ENCODE peak calls at places on chromosome 3, in eight cellular contexts. One of them, this sample, is unnamed.

GRCh38 chr3:11907667-11908660 is 61.3 kb upstream of the TAMM41 start:
- ATAC-seq in activated CD8-positive, alpha-beta T cell treated with anti-CD3 and anti-CD28 coated beads, Interleukin-2, amount 10 ng/mL, durations not matched to agents 7 days and 5 days: no peak
- ATAC-seq in activated T-helper 17 cell treated with anti-CD3 and anti-CD28 coated beads, Interleukin-2, amount 50 U/mL, for 72 hours: no peak
- ATAC-seq in CD4-positive, alpha-beta T cell: no peak
- ATAC-seq in right cardiac atrium: no peak
- ATAC-seq in Right ventricle myocardium superior: no peak
- ATAC-seq in heart right ventricle: no peak
- ATAC-seq in foreskin keratinocyte: no peak
- ATAC-seq in this sample: no peak

GRCh38 chr3:52091566-52092290 is 35.4 kb upstream of the DUSP7 start:
- ATAC-seq in activated CD8-positive, alpha-beta T cell treated with anti-CD3 and anti-CD28 coated beads, Interleukin-2, amount 10 ng/mL, durations not matched to agents 7 days and 5 days: no peak
- ATAC-seq in activated T-helper 17 cell treated with anti-CD3 and anti-CD28 coated beads, Interleukin-2, amount 50 U/mL, for 72 hours: no peak
- ATAC-seq in CD4-positive, alpha-beta T cell: no peak
- ATAC-seq in right cardiac atrium: peak
- ATAC-seq in Right ventricle myocardium superior: peak
- ATAC-seq in heart right ventricle: no peak
- ATAC-seq in foreskin keratinocyte: no peak
- ATAC-seq in this sample: no peak

GRCh38 chr3:61236556-61236955 is 14.7 kb downstream of the FHIT start:
- ATAC-seq in activated CD8-positive, alpha-beta T cell treated with anti-CD3 and anti-CD28 coated beads, Interleukin-2, amount 10 ng/mL, durations not matched to agents 7 days and 5 days: no peak
- ATAC-seq in activated T-helper 17 cell treated with anti-CD3 and anti-CD28 coated beads, Interleukin-2, amount 50 U/mL, for 72 hours: peak
- ATAC-seq in CD4-positive, alpha-beta T cell: no peak
- ATAC-seq in right cardiac atrium: peak
- ATAC-seq in Right ventricle myocardium superior: peak
- ATAC-seq in heart right ventricle: peak
- ATAC-seq in foreskin keratinocyte: peak
- ATAC-seq in this sample: peak

GRCh38 chr3:129235310-129235917 is 14.0 kb upstream of the COPG1 start:
- ATAC-seq in activated CD8-positive, alpha-beta T cell treated with anti-CD3 and anti-CD28 coated beads, Interleukin-2, amount 10 ng/mL, durations not matched to agents 7 days and 5 days: no peak
- ATAC-seq in activated T-helper 17 cell treated with anti-CD3 and anti-CD28 coated beads, Interleukin-2, amount 50 U/mL, for 72 hours: no peak
- ATAC-seq in CD4-positive, alpha-beta T cell: no peak
- ATAC-seq in right cardiac atrium: no peak
- ATAC-seq in Right ventricle myocardium superior: no peak
- ATAC-seq in heart right ventricle: no peak
- ATAC-seq in foreskin keratinocyte: no peak
- ATAC-seq in this sample: no peak

GRCh38 chr3:120506076-120506827 is 55.5 kb upstream of the FSTL1 start:
- ATAC-seq in activated CD8-positive, alpha-beta T cell treated with anti-CD3 and anti-CD28 coated beads, Interleukin-2, amount 10 ng/mL, durations not matched to agents 7 days and 5 days: no peak
- ATAC-seq in activated T-helper 17 cell treated with anti-CD3 and anti-CD28 coated beads, Interleukin-2, amount 50 U/mL, for 72 hours: no peak
- ATAC-seq in CD4-positive, alpha-beta T cell: no peak
- ATAC-seq in right cardiac atrium: peak
- ATAC-seq in Right ventricle myocardium superior: peak
- ATAC-seq in heart right ventricle: peak
- ATAC-seq in foreskin keratinocyte: no peak
- ATAC-seq in this sample: no peak

GRCh38 chr3:192727032-192727847 is at the start of gene FGF12:
- ATAC-seq in activated CD8-positive, alpha-beta T cell treated with anti-CD3 and anti-CD28 coated beads, Interleukin-2, amount 10 ng/mL, durations not matched to agents 7 days and 5 days: no peak
- ATAC-seq in activated T-helper 17 cell treated with anti-CD3 and anti-CD28 coated beads, Interleukin-2, amount 50 U/mL, for 72 hours: no peak
- ATAC-seq in CD4-positive, alpha-beta T cell: no peak
- ATAC-seq in right cardiac atrium: peak
- ATAC-seq in Right ventricle myocardium superior: peak
- ATAC-seq in heart right ventricle: peak
- ATAC-seq in foreskin keratinocyte: peak
- ATAC-seq in this sample: no peak

GRCh38 chr3:188244395-188244861 is 90.5 kb downstream of the LPP start:
- ATAC-seq in activated CD8-positive, alpha-beta T cell treated with anti-CD3 and anti-CD28 coated beads, Interleukin-2, amount 10 ng/mL, durations not matched to agents 7 days and 5 days: no peak
- ATAC-seq in activated T-helper 17 cell treated with anti-CD3 and anti-CD28 coated beads, Interleukin-2, amount 50 U/mL, for 72 hours: peak
- ATAC-seq in CD4-positive, alpha-beta T cell: no peak
- ATAC-seq in right cardiac atrium: no peak
- ATAC-seq in Right ventricle myocardium superior: no peak
- ATAC-seq in heart right ventricle: no peak
- ATAC-seq in foreskin keratinocyte: peak
- ATAC-seq in this sample: peak

GRCh38 chr3:102069211-102069662 is 219.9 kb downstream of the NFKBIZ start:
- ATAC-seq in activated CD8-positive, alpha-beta T cell treated with anti-CD3 and anti-CD28 coated beads, Interleukin-2, amount 10 ng/mL, durations not matched to agents 7 days and 5 days: no peak
- ATAC-seq in activated T-helper 17 cell treated with anti-CD3 and anti-CD28 coated beads, Interleukin-2, amount 50 U/mL, for 72 hours: peak
- ATAC-seq in CD4-positive, alpha-beta T cell: no peak
- ATAC-seq in right cardiac atrium: peak
- ATAC-seq in Right ventricle myocardium superior: no peak
- ATAC-seq in heart right ventricle: no peak
- ATAC-seq in foreskin keratinocyte: peak
- ATAC-seq in this sample: no peak

GRCh38 chr3:70824785-70825184 is 512.3 kb upstream of the MDFIC2 start:
- ATAC-seq in activated CD8-positive, alpha-beta T cell treated with anti-CD3 and anti-CD28 coated beads, Interleukin-2, amount 10 ng/mL, durations not matched to agents 7 days and 5 days: no peak
- ATAC-seq in activated T-helper 17 cell treated with anti-CD3 and anti-CD28 coated beads, Interleukin-2, amount 50 U/mL, for 72 hours: no peak
- ATAC-seq in CD4-positive, alpha-beta T cell: no peak
- ATAC-seq in right cardiac atrium: no peak
- ATAC-seq in Right ventricle myocardium superior: no peak
- ATAC-seq in heart right ventricle: no peak
- ATAC-seq in foreskin keratinocyte: peak
- ATAC-seq in this sample: no peak

GRCh38 chr3:32506466-32506865 is 3.8 kb upstream of the CMTM6 start:
- ATAC-seq in activated CD8-positive, alpha-beta T cell treated with anti-CD3 and anti-CD28 coated beads, Interleukin-2, amount 10 ng/mL, durations not matched to agents 7 days and 5 days: no peak
- ATAC-seq in activated T-helper 17 cell treated with anti-CD3 and anti-CD28 coated beads, Interleukin-2, amount 50 U/mL, for 72 hours: no peak
- ATAC-seq in CD4-positive, alpha-beta T cell: no peak
- ATAC-seq in right cardiac atrium: no peak
- ATAC-seq in Right ventricle myocardium superior: no peak
- ATAC-seq in heart right ventricle: no peak
- ATAC-seq in foreskin keratinocyte: no peak
- ATAC-seq in this sample: no peak

GRCh38 chr3:171494457-171495109 is 34.4 kb upstream of the TNIK start:
- ATAC-seq in activated CD8-positive, alpha-beta T cell treated with anti-CD3 and anti-CD28 coated beads, Interleukin-2, amount 10 ng/mL, durations not matched to agents 7 days and 5 days: peak
- ATAC-seq in activated T-helper 17 cell treated with anti-CD3 and anti-CD28 coated beads, Interleukin-2, amount 50 U/mL, for 72 hours: peak
- ATAC-seq in CD4-positive, alpha-beta T cell: peak
- ATAC-seq in right cardiac atrium: no peak
- ATAC-seq in Right ventricle myocardium superior: no peak
- ATAC-seq in heart right ventricle: no peak
- ATAC-seq in foreskin keratinocyte: no peak
- ATAC-seq in this sample: no peak

GRCh38 chr3:50503947-50504346 is 513 bp upstream of the CACNA2D2 start:
- ATAC-seq in activated CD8-positive, alpha-beta T cell treated with anti-CD3 and anti-CD28 coated beads, Interleukin-2, amount 10 ng/mL, durations not matched to agents 7 days and 5 days: no peak
- ATAC-seq in activated T-helper 17 cell treated with anti-CD3 and anti-CD28 coated beads, Interleukin-2, amount 50 U/mL, for 72 hours: no peak
- ATAC-seq in CD4-positive, alpha-beta T cell: no peak
- ATAC-seq in right cardiac atrium: peak
- ATAC-seq in Right ventricle myocardium superior: no peak
- ATAC-seq in heart right ventricle: no peak
- ATAC-seq in foreskin keratinocyte: no peak
- ATAC-seq in this sample: no peak

GRCh38 chr3:167684389-167684993 is 30.7 kb upstream of the WDR49 start:
- ATAC-seq in activated CD8-positive, alpha-beta T cell treated with anti-CD3 and anti-CD28 coated beads, Interleukin-2, amount 10 ng/mL, durations not matched to agents 7 days and 5 days: peak
- ATAC-seq in activated T-helper 17 cell treated with anti-CD3 and anti-CD28 coated beads, Interleukin-2, amount 50 U/mL, for 72 hours: peak
- ATAC-seq in CD4-positive, alpha-beta T cell: peak
- ATAC-seq in right cardiac atrium: no peak
- ATAC-seq in Right ventricle myocardium superior: peak
- ATAC-seq in heart right ventricle: peak
- ATAC-seq in foreskin keratinocyte: peak
- ATAC-seq in this sample: peak

GRCh38 chr3:192449036-192449435 is 278.3 kb downstream of the FGF12 start:
- ATAC-seq in activated CD8-positive, alpha-beta T cell treated with anti-CD3 and anti-CD28 coated beads, Interleukin-2, amount 10 ng/mL, durations not matched to agents 7 days and 5 days: no peak
- ATAC-seq in activated T-helper 17 cell treated with anti-CD3 and anti-CD28 coated beads, Interleukin-2, amount 50 U/mL, for 72 hours: no peak
- ATAC-seq in CD4-positive, alpha-beta T cell: no peak
- ATAC-seq in right cardiac atrium: no peak
- ATAC-seq in Right ventricle myocardium superior: no peak
- ATAC-seq in heart right ventricle: no peak
- ATAC-seq in foreskin keratinocyte: no peak
- ATAC-seq in this sample: no peak

GRCh38 chr3:23242106-23242505 is 39.0 kb downstream of the UBE2E2 start:
- ATAC-seq in activated CD8-positive, alpha-beta T cell treated with anti-CD3 and anti-CD28 coated beads, Interleukin-2, amount 10 ng/mL, durations not matched to agents 7 days and 5 days: no peak
- ATAC-seq in activated T-helper 17 cell treated with anti-CD3 and anti-CD28 coated beads, Interleukin-2, amount 50 U/mL, for 72 hours: no peak
- ATAC-seq in CD4-positive, alpha-beta T cell: no peak
- ATAC-seq in right cardiac atrium: no peak
- ATAC-seq in Right ventricle myocardium superior: no peak
- ATAC-seq in heart right ventricle: no peak
- ATAC-seq in foreskin keratinocyte: peak
- ATAC-seq in this sample: no peak

GRCh38 chr3:124276163-124276862 is 284.4 kb upstream of the ROPN1 start:
- ATAC-seq in activated CD8-positive, alpha-beta T cell treated with anti-CD3 and anti-CD28 coated beads, Interleukin-2, amount 10 ng/mL, durations not matched to agents 7 days and 5 days: no peak
- ATAC-seq in activated T-helper 17 cell treated with anti-CD3 and anti-CD28 coated beads, Interleukin-2, amount 50 U/mL, for 72 hours: no peak
- ATAC-seq in CD4-positive, alpha-beta T cell: no peak
- ATAC-seq in right cardiac atrium: no peak
- ATAC-seq in Right ventricle myocardium superior: no peak
- ATAC-seq in heart right ventricle: peak
- ATAC-seq in foreskin keratinocyte: no peak
- ATAC-seq in this sample: no peak

GRCh38 chr3:67946446-67946845 is 292.0 kb upstream of the SUCLG2 start:
- ATAC-seq in activated CD8-positive, alpha-beta T cell treated with anti-CD3 and anti-CD28 coated beads, Interleukin-2, amount 10 ng/mL, durations not matched to agents 7 days and 5 days: no peak
- ATAC-seq in activated T-helper 17 cell treated with anti-CD3 and anti-CD28 coated beads, Interleukin-2, amount 50 U/mL, for 72 hours: no peak
- ATAC-seq in CD4-positive, alpha-beta T cell: no peak
- ATAC-seq in right cardiac atrium: no peak
- ATAC-seq in Right ventricle myocardium superior: no peak
- ATAC-seq in heart right ventricle: no peak
- ATAC-seq in foreskin keratinocyte: no peak
- ATAC-seq in this sample: no peak